ENCODE peak calls at places on chromosomes 3 and 15, in five cellular contexts. F is HCT116, V is ovary, Z is stomach, E is ascending aorta. X is an unnamed sample. For H3K4me1, the result is how much of the 10 kb centered on the place peaks cover.

GRCh38 chr3:141227752-141228151 is 3.9 kb upstream of the PXYLP1 start:
- DNase-seq in F (no peak), V (no peak), Z (no peak), E (no peak), X (no peak)

GRCh38 chr3:182567666-182568065 is 225.6 kb upstream of the ATP11B start:
- DNase-seq in F (no peak), V (no peak), Z (no peak), E (no peak), X (no peak)

GRCh38 chr3:50607271-50608091 is 4.1 kb downstream of the CISH start:
- DNase-seq in F (no peak), V (no peak), Z (no peak), E (no peak), X (no peak)

GRCh38 chr3:78907367-78907766 is 860.4 kb downstream of the ROBO1 start:
- DNase-seq in F (no peak), V (no peak), Z (no peak), E (no peak), X (no peak)

GRCh38 chr3:38008971-38009580 is 18.5 kb downstream of the VILL start:
- DNase-seq in F (no peak), V (no peak), Z (no peak), E (no peak), X (no peak)

GRCh38 chr3:64133272-64133671 is 92.0 kb downstream of the PRICKLE2 start:
- DNase-seq in F (no peak), V (no peak), Z (no peak), E (no peak), X (no peak)

GRCh38 chr3:111924283-111924682 is 54.5 kb upstream of the ABHD10 start:
- DNase-seq in F (no peak), V (no peak), Z (peak), E (peak), X (peak)

GRCh38 chr3:172156309-172156998 is 117.1 kb downstream of the FNDC3B start:
- DNase-seq in F (peak), V (no peak), Z (peak), E (no peak), X (peak)

GRCh38 chr3:46866720-46867549 is 3.7 kb upstream of the MYL3 start:
- DNase-seq in F (no peak), V (peak), Z (peak), E (no peak), X (peak)

GRCh38 chr15:49501586-49501985 is 78.5 kb downstream of the FGF7 start:
- DNase-seq in F (no peak), V (no peak), Z (no peak), E (no peak), X (no peak)

GRCh38 chr3:150000631-150001030 is 29.9 kb upstream of the PFN2 start:
- DNase-seq in F (no peak), V (no peak), Z (no peak), E (no peak), X (no peak)

GRCh38 chr15:70504305-70504951 is 258.9 kb downstream of the UACA start:
- DNase-seq in F (no peak), V (peak), Z (peak), E (peak), X (peak)

GRCh38 chr3:197487911-197488391 is 67.8 kb downstream of the BDH1 start:
- DNase-seq in F (no peak), V (no peak), Z (no peak), E (no peak), X (peak)

GRCh38 chr15:84714816-84715215 is 1.1 kb downstream of the SEC11A start:
- DNase-seq in F (no peak), V (no peak), Z (no peak), E (no peak), X (no peak)

GRCh38 chr15:72599855-72600464 is 54.5 kb upstream of the GOLGA6B start:
- DNase-seq in F (peak), V (no peak), Z (no peak), E (no peak), X (no peak)

DNA sequence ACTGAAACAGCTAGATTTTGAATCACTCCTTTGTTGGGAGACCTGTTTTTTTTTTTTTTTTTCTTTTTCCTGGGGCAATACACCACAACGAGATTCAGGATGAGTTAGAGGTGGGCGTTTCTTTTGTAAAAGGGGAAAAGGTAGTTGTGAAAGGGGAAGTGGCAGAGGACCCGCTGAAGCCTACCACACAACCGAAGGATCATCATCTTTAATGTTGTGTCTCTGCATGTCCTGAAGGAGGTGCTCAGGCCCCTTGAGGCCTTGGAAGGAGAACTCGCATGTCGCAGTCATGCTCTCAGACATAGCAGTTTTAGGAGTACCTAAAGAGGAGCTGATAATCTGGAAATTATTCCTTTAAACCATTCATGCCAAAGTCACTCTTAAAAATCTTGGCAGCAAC is 137.9 kb upstream of the LRIG1 start:
- DNase-seq in F (peak), V (no peak), Z (no peak), E (no peak), X (no peak)
- TF ChIP-seq CTCF in F (peak), V (no peak), Z (no peak), E (no peak), X (no peak)

GRCh38 chr3:157134620-157135191 is 25.2 kb downstream of the CCNL1 start:
- DNase-seq in F (no peak), V (no peak), Z (peak), E (no peak), X (peak)

GRCh38 chr3:157132936-157133335 is 27.0 kb downstream of the CCNL1 start:
- DNase-seq in F (no peak), V (no peak), Z (no peak), E (no peak), X (peak)

GRCh38 chr3:157132341-157132740 is 27.6 kb downstream of the CCNL1 start:
- DNase-seq in F (no peak), V (no peak), Z (no peak), E (no peak), X (no peak)

GRCh38 chr3:157131861-157132260 is 28.1 kb downstream of the CCNL1 start:
- DNase-seq in F (no peak), V (no peak), Z (no peak), E (no peak), X (no peak)

GRCh38 chr3:157133434-157134320 is 26.3 kb downstream of the CCNL1 start:
- DNase-seq in F (no peak), V (no peak), Z (no peak), E (no peak), X (no peak)
- H3K4me1 ChIP-seq in F (half or more), V (under half), Z (half or more), E (under half), X (half or more)

GRCh38 chr3:123447749-123448502 is 964 bp downstream of the ADCY5 start:
- DNase-seq in F (no peak), V (peak), Z (peak), E (no peak), X (peak)

GRCh38 chr3:123451186-123451585 is 2.3 kb upstream of the ADCY5 start:
- DNase-seq in F (no peak), V (no peak), Z (no peak), E (no peak), X (no peak)

GRCh38 chr3:123448503-123449091 is at the start of gene ADCY5:
- DNase-seq in F (no peak), V (peak), Z (no peak), E (no peak), X (peak)

GRCh38 chr3:123449986-123450474 is 1.1 kb upstream of the ADCY5 start:
- DNase-seq in F (no peak), V (peak), Z (no peak), E (no peak), X (peak)

DNA sequence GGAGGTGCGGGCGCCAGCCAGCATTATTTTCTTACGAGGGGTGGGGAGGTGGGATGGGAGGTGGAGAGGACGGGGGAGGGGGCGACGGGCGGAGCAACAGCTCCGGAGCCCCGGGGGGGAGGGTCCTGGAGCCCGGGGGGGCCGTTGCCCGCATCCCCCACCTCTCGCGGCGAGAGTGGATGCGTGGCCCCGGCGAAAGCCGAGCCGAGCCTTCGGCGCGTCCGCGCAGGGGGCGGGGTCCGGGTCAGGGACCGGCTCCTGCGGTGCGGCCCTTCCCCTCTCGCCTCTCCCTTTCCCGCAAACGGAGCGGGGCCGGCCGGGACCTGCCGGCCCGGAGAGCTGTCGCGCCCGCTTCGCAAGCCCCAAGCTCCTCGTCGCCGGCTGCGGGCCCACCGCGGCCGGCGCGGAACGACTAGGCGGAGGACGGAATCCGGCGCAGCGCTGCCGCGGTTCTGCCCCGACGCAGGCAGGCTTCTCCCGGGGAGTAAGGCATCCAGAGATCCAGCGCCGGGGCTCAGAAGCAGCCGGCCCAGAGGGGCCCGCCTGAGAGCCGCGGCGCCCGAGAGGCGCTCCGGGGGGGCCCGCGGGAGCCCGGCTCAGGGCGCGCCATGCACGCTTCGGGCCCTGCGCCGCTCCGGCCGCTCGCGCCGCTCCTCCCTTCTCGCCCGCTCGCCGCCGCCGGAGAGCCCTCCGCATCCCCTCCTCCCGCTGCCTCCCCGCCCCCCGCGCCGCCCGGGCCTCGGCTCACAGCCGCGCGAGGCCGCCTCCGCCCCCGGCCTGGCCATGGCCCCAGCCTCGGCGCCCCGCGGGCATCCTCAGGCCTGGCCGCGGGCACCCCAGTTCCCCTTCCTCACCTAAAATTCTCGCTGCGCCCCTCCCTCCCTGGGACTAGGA is 449 bp upstream of the ADCY5 start:
- DNase-seq in F (no peak), V (peak), Z (no peak), E (no peak), X (peak)
- TF ChIP-seq CTCF in F (no peak), V (no peak), Z (no peak), E (no peak), X (no peak)

GRCh38 chr3:101833446-101833974 is 15.8 kb upstream of the NFKBIZ start:
- DNase-seq in F (no peak), V (no peak), Z (no peak), E (no peak), X (no peak)
- H3K4me1 ChIP-seq in F (under half), V (under half), Z (half or more), E (under half), X (under half)

GRCh38 chr15:80475572-80475971 is 71.4 kb downstream of the ARNT2 start:
- DNase-seq in F (no peak), V (no peak), Z (no peak), E (no peak), X (no peak)
- TF ChIP-seq CTCF in F (peak), V (no peak), Z (no peak), E (no peak), X (peak)

GRCh38 chr3:42728056-42728455 is 25.5 kb upstream of the HHATL start:
- DNase-seq in F (no peak), V (peak), Z (no peak), E (no peak), X (no peak)

GRCh38 chr3:42730294-42730693 is 27.7 kb upstream of the HHATL start:
- DNase-seq in F (no peak), V (no peak), Z (no peak), E (no peak), X (peak)

GRCh38 chr3:42730706-42731420 is 28.3 kb upstream of the HHATL start:
- DNase-seq in F (no peak), V (no peak), Z (no peak), E (no peak), X (no peak)

GRCh38 chr3:42728668-42729364 is 26.2 kb upstream of the HHATL start:
- DNase-seq in F (no peak), V (no peak), Z (no peak), E (no peak), X (no peak)

DNA sequence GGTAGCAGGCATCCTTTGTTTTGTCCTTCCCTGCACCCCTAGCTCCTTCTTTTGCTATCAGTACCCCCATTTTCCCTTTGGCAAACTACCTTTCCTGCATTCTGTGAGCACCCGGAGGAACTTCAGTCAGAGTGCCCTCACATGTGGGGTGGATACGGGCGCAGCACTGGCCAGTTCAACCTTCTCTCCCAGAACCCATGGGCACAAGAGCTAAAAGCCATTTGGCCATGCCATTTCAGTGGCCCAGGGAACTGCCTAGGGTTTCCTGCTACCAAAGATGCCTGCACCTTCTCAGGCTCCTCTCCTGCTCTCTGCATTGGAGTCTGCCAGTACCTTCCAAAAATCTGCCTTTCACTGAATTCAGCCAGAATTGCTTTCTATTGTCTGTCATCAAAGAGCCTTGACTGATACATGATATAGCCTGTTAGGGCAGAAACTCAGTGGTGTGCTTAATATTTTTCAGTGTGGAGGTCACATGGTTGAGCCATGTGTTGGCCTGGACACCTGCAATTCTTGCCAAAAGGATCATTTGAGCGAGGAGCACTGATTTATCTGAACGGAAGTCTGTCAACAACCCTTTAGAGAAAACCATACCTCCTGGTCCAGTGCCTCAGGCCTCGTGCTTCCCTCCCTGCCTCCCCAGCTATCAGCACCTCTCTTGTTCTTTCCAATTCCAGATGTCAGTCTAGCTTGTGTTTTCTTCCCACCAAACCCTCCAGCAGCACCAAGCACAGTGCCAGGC is 27.0 kb upstream of the HHATL start:
- DNase-seq in F (no peak), V (no peak), Z (no peak), E (no peak), X (no peak)
- H3K4me1 ChIP-seq in F (under half), V (under half), Z (under half), E (under half), X (under half)

X was measured in psoas muscle.